ENCODE peak calls at places on chromosomes 5 and 9, in nine cellular contexts. I, H, G, N, K, Y, A, Z and L are unnamed samples.

GRCh38 chr5:31408814-31409213 is 123.1 kb downstream of the DROSHA start:
- DNase-seq in I (no peak), H (no peak), G (no peak), N (no peak), K (no peak), Y (no peak), A (peak; percentile 92), Z (no peak), L (no peak)

GRCh38 chr5:448061-448765 is 5.2 kb downstream of the EXOC3 start:
- DNase-seq in I (no peak), H (no peak), G (no peak), N (no peak), K (no peak), Y (no peak), A (no peak), Z (no peak), L (no peak)

GRCh38 chr5:40381676-40382363 is 297.9 kb upstream of the PTGER4 start:
- DNase-seq in I (no peak), H (no peak), G (no peak), N (no peak), K (no peak), Y (no peak), A (peak; percentile 59), Z (no peak), L (no peak)

GRCh38 chr9:385818-386398 is 171.2 kb downstream of the DOCK8 start:
- DNase-seq in I (peak; percentile 16), H (peak; percentile 72), G (peak; percentile 2), N (no peak), K (peak; percentile 81), Y (peak; percentile 28), A (peak; percentile 80), Z (peak; percentile 36), L (no peak)

GRCh38 chr9:114612272-114612923 is 1.3 kb downstream of the TMEM268 start:
- DNase-seq in I (no peak), H (no peak), G (no peak), N (no peak), K (no peak), Y (no peak), A (no peak), Z (no peak), L (no peak)

GRCh38 chr5:53031695-53032096 is 42.5 kb downstream of the ITGA2 start:
- DNase-seq in I (no peak), H (no peak), G (no peak), N (no peak), K (no peak), Y (no peak), A (peak; percentile 78), Z (no peak), L (no peak)

GRCh38 chr9:38017149-38017884 is 51.7 kb downstream of the SHB start:
- DNase-seq in I (no peak), H (peak; percentile 79), G (no peak), N (no peak), K (no peak), Y (peak; percentile 76), A (peak; percentile 54), Z (no peak), L (no peak)

GRCh38 chr5:174356536-174356935 is 311.0 kb downstream of the NSG2 start:
- DNase-seq in I (no peak), H (no peak), G (no peak), N (no peak), K (no peak), Y (no peak), A (no peak), Z (no peak), L (no peak)

GRCh38 chr9:136196465-136197371 is 8.2 kb downstream of the LHX3 start:
- DNase-seq in I (no peak), H (no peak), G (no peak), N (no peak), K (no peak), Y (no peak), A (no peak), Z (no peak), L (no peak)

GRCh38 chr5:174044451-174044850 is 1.1 kb upstream of the NSG2 start:
- DNase-seq in I (no peak), H (no peak), G (no peak), N (no peak), K (no peak), Y (no peak), A (no peak), Z (no peak), L (no peak)

GRCh38 chr5:139103762-139104161 is 94.4 kb downstream of the SIL1 start:
- DNase-seq in I (no peak), H (no peak), G (no peak), N (no peak), K (no peak), Y (no peak), A (no peak), Z (no peak), L (no peak)

GRCh38 chr5:160353379-160353778 is 17.0 kb downstream of the C1QTNF2 start:
- DNase-seq in I (no peak), H (peak; percentile 65), G (no peak), N (no peak), K (no peak), Y (peak; percentile 83), A (no peak), Z (no peak), L (no peak)

GRCh38 chr9:70917277-70917676 is 204.1 kb downstream of the TRPM3 start:
- DNase-seq in I (no peak), H (no peak), G (no peak), N (no peak), K (no peak), Y (no peak), A (no peak), Z (no peak), L (no peak)

GRCh38 chr9:4048441-4048840 is 251.4 kb downstream of the GLIS3 start:
- DNase-seq in I (peak; percentile 12), H (peak; percentile 27), G (no peak), N (no peak), K (peak; percentile 34), Y (no peak), A (peak; percentile 45), Z (no peak), L (no peak)

GRCh38 chr9:97938081-97938644 is at the start of gene HEMGN:
- DNase-seq in I (peak; percentile 40), H (no peak), G (no peak), N (no peak), K (no peak), Y (no peak), A (no peak), Z (no peak), L (peak; percentile 3)

GRCh38 chr5:153456354-153456753 is 34.1 kb upstream of the GRIA1 start:
- DNase-seq in I (no peak), H (peak; percentile 53), G (no peak), N (no peak), K (no peak), Y (no peak), A (no peak), Z (no peak), L (no peak)

GRCh38 chr9:17402309-17402708 is 176.6 kb upstream of the SH3GL2 start:
- DNase-seq in I (peak; percentile 6), H (peak; percentile 28), G (no peak), N (no peak), K (peak; percentile 36), Y (no peak), A (peak; percentile 44), Z (no peak), L (no peak)